ENCODE peak calls at places on chromosomes 12 and 14, in nine cellular contexts. X is NB4; C is GF-D8; U is amygdala; L is activated CD4-positive, alpha-beta T cell treated with anti-CD3 and anti-CD28 coated beads, Interleukin-2, amount 10 ng/mL, durations not matched to agents 7 days and 5 days; O is right cardiac atrium; H is mammary epithelial cell; V is fibroblast of pulmonary artery; R is T-helper 2 cell. W is an unnamed sample.

GRCh38 chr12:124679533-124680371 is 112.3 kb upstream of the NCOR2 start:
- DNase-seq in X (peak), C (no peak), U (peak), L (no peak), O (peak), H (no peak), V (no peak), R (no peak), W (no peak)

GRCh38 chr12:4813741-4814140 is 93.5 kb downstream of the GALNT8 start:
- DNase-seq in X (no peak), C (no peak), U (no peak), L (no peak), O (no peak), H (peak), V (no peak), R (no peak), W (no peak)

GRCh38 chr12:118011961-118012360 is 4.5 kb upstream of the RFC5 start:
- DNase-seq in X (no peak), C (no peak), U (no peak), L (no peak), O (no peak), H (no peak), V (no peak), R (no peak), W (no peak)

GRCh38 chr12:29693962-29694361 is 89.8 kb downstream of the TMTC1 start:
- DNase-seq in X (no peak), C (no peak), U (no peak), L (no peak), O (no peak), H (no peak), V (no peak), R (no peak), W (no peak)

GRCh38 chr14:35398095-35398584 is 6.4 kb downstream of the NFKBIA start:
- DNase-seq in X (no peak), C (no peak), U (no peak), L (no peak), O (no peak), H (no peak), V (peak), R (no peak), W (no peak)

GRCh38 chr12:3320881-3321509 is 170.0 kb upstream of the PRMT8 start:
- DNase-seq in X (no peak), C (no peak), U (no peak), L (no peak), O (peak), H (no peak), V (no peak), R (no peak), W (no peak)

GRCh38 chr12:11877102-11877826 is 193.5 kb upstream of the BCL2L14 start:
- DNase-seq in X (no peak), C (no peak), U (no peak), L (no peak), O (no peak), H (no peak), V (no peak), R (no peak), W (no peak)

GRCh38 chr12:120259418-120260202 is 5.9 kb downstream of the PXN start:
- DNase-seq in X (no peak), C (no peak), U (no peak), L (no peak), O (peak), H (no peak), V (peak), R (no peak), W (no peak)

GRCh38 chr12:42325326-42325775 is 543 bp downstream of the ZCRB1 start:
- DNase-seq in X (no peak), C (no peak), U (no peak), L (no peak), O (no peak), H (no peak), V (no peak), R (no peak), W (no peak)

GRCh38 chr14:33738029-33738428 is 212.8 kb downstream of the EGLN3 start:
- DNase-seq in X (no peak), C (no peak), U (no peak), L (no peak), O (no peak), H (no peak), V (no peak), R (no peak), W (no peak)

GRCh38 chr12:1519642-1520041 is 74.7 kb downstream of the FBXL14 start:
- DNase-seq in X (no peak), C (no peak), U (no peak), L (no peak), O (no peak), H (no peak), V (no peak), R (no peak), W (no peak)

GRCh38 chr12:47192046-47192445 is 112.3 kb upstream of the AMIGO2 start:
- DNase-seq in X (no peak), C (no peak), U (no peak), L (no peak), O (no peak), H (no peak), V (no peak), R (peak), W (no peak)

GRCh38 chr12:49231881-49232650 is 32.8 kb upstream of the TUBA1C start:
- DNase-seq in X (no peak), C (no peak), U (no peak), L (no peak), O (no peak), H (no peak), V (no peak), R (no peak), W (no peak)

GRCh38 chr14:35338731-35339405 is 46.7 kb downstream of the PSMA6 start:
- DNase-seq in X (no peak), C (no peak), U (no peak), L (no peak), O (no peak), H (no peak), V (no peak), R (no peak), W (no peak)

GRCh38 chr14:22656945-22657711 is 13.0 kb upstream of the OR6J1 start:
- DNase-seq in X (no peak), C (no peak), U (no peak), L (no peak), O (no peak), H (no peak), V (peak), R (no peak), W (no peak)

GRCh38 chr12:116164263-116164817 is 113.2 kb downstream of the MED13L start:
- DNase-seq in X (peak), C (peak), U (no peak), L (no peak), O (no peak), H (no peak), V (no peak), R (no peak), W (no peak)

GRCh38 chr12:497501-498160 is 37.9 kb downstream of the B4GALNT3 start:
- DNase-seq in X (no peak), C (no peak), U (no peak), L (no peak), O (no peak), H (no peak), V (no peak), R (no peak), W (no peak)

GRCh38 chr12:71892059-71892458 is 46.6 kb upstream of the TPH2 start:
- DNase-seq in X (no peak), C (no peak), U (no peak), L (no peak), O (no peak), H (no peak), V (no peak), R (no peak), W (no peak)

GRCh38 chr14:104096751-104097700 is 11.5 kb downstream of the ASPG start:
- DNase-seq in X (no peak), C (no peak), U (no peak), L (no peak), O (peak), H (no peak), V (no peak), R (no peak), W (no peak)

GRCh38 chr14:22265319-22266140 is 323.5 kb downstream of the DAD1 start:
- DNase-seq in X (peak), C (no peak), U (no peak), L (no peak), O (no peak), H (peak), V (peak), R (no peak), W (no peak)

GRCh38 chr12:62635630-62636029 is 169.0 kb downstream of the MON2 start:
- DNase-seq in X (no peak), C (no peak), U (no peak), L (no peak), O (no peak), H (no peak), V (no peak), R (no peak), W (no peak)

GRCh38 chr12:80565276-80565675 is 121.2 kb downstream of the PTPRQ start:
- DNase-seq in X (no peak), C (no peak), U (no peak), L (no peak), O (no peak), H (peak), V (peak), R (no peak), W (no peak)

GRCh38 chr12:6827437-6827894 is 741 bp upstream of the P3H3 start:
- DNase-seq in X (peak), C (peak), U (peak), L (peak), O (peak), H (peak), V (peak), R (peak), W (peak)

GRCh38 chr12:85572956-85573355 is 263.3 kb downstream of the RASSF9 start:
- DNase-seq in X (no peak), C (no peak), U (no peak), L (no peak), O (no peak), H (no peak), V (no peak), R (no peak), W (no peak)

GRCh38 chr14:95021588-95021987 is 135.7 kb downstream of the DICER1 start:
- DNase-seq in X (no peak), C (no peak), U (no peak), L (no peak), O (no peak), H (no peak), V (no peak), R (no peak), W (no peak)

GRCh38 chr14:45068396-45068795 is 15.5 kb upstream of the PRPF39 start:
- DNase-seq in X (no peak), C (no peak), U (no peak), L (no peak), O (no peak), H (no peak), V (no peak), R (peak), W (no peak)

GRCh38 chr12:109446-109845 is 42.9 kb downstream of the IQSEC3 start:
- DNase-seq in X (no peak), C (no peak), U (no peak), L (no peak), O (no peak), H (no peak), V (no peak), R (no peak), W (no peak)

GRCh38 chr14:105087963-105088811 is 23.0 kb upstream of the GPR132 start:
- DNase-seq in X (peak), C (no peak), U (no peak), L (no peak), O (peak), H (peak), V (peak), R (no peak), W (no peak)

GRCh38 chr12:4274396-4274959 is 916 bp downstream of the CCND2 start:
- DNase-seq in X (peak), C (no peak), U (no peak), L (peak), O (peak), H (peak), V (peak), R (peak), W (no peak)

GRCh38 chr14:50667491-50668007 is 557 bp downstream of the SAV1 start:
- DNase-seq in X (no peak), C (no peak), U (no peak), L (peak), O (no peak), H (peak), V (no peak), R (no peak), W (no peak)

GRCh38 chr14:28756896-28757570 is 9.6 kb upstream of the FOXG1 start:
- DNase-seq in X (peak), C (no peak), U (no peak), L (no peak), O (no peak), H (peak), V (peak), R (peak), W (no peak)

GRCh38 chr12:112001555-112001954 is 11.4 kb downstream of the TMEM116 start:
- DNase-seq in X (no peak), C (no peak), U (no peak), L (no peak), O (no peak), H (no peak), V (no peak), R (peak), W (no peak)

GRCh38 chr12:22287776-22288621 is 46.5 kb downstream of the ST8SIA1 start:
- DNase-seq in X (peak), C (no peak), U (no peak), L (no peak), O (no peak), H (peak), V (peak), R (peak), W (no peak)

GRCh38 chr14:47442206-47442605 is 233.2 kb downstream of the MDGA2 start:
- DNase-seq in X (peak), C (no peak), U (no peak), L (no peak), O (no peak), H (peak), V (peak), R (no peak), W (no peak)

GRCh38 chr14:24441904-24442239 is 704 bp downstream of the SDR39U1 start:
- DNase-seq in X (no peak), C (no peak), U (no peak), L (no peak), O (no peak), H (no peak), V (no peak), R (no peak), W (no peak)

GRCh38 chr14:65849096-65849495 is 436.6 kb downstream of the FUT8 start:
- DNase-seq in X (no peak), C (no peak), U (no peak), L (no peak), O (no peak), H (no peak), V (no peak), R (no peak), W (no peak)

GRCh38 chr12:65597527-65597926 is 226.8 kb upstream of the HMGA2 start:
- DNase-seq in X (peak), C (no peak), U (no peak), L (no peak), O (no peak), H (peak), V (peak), R (no peak), W (no peak)

GRCh38 chr12:124293286-124294003 is 1.4 kb upstream of the RFLNA start:
- DNase-seq in X (no peak), C (no peak), U (no peak), L (no peak), O (no peak), H (no peak), V (no peak), R (no peak), W (no peak)

GRCh38 chr12:113647048-113647447 is 175.4 kb upstream of the LHX5 start:
- DNase-seq in X (peak), C (no peak), U (no peak), L (no peak), O (no peak), H (no peak), V (no peak), R (no peak), W (no peak)

W was measured in frontal cortex.